ENCODE peak calls at places on chromosomes 13 and 19, in ten cellular contexts. M is hepatocyte, D is fibroblast of pulmonary artery, C is coronary artery, R is neuronal stem cell, W is MG63, S is iPS DF 6.9, F is PC-9, K is Karpas-422, H is IMR-90. I is an unnamed sample.

GRCh38 chr19:28027116-28027515 is 1185.8 kb downstream of the UQCRFS1 start:
- DNase-seq in W (no peak), C (no peak), D (no peak), H (no peak), R (no peak), F (no peak), S (no peak), M (no peak), K (no peak), I (no peak)

GRCh38 chr13:111402441-111402840 is 82.0 kb downstream of the TEX29 start:
- DNase-seq in D (no peak), K (peak), M (no peak), W (no peak), F (no peak), C (no peak), H (no peak), R (no peak), S (no peak), I (no peak)

GRCh38 chr13:110070511-110071120 is 236.3 kb downstream of the COL4A1 start:
- DNase-seq in M (no peak), R (no peak), W (no peak), D (peak), K (no peak), F (no peak), H (peak), S (no peak), C (no peak), I (no peak)

GRCh38 chr19:58182577-58182988 is 278 bp upstream of the ZNF274 start:
- DNase-seq in R (no peak), W (no peak), C (no peak), K (peak), F (no peak), S (no peak), M (no peak), H (no peak), D (no peak), I (no peak)

GRCh38 chr13:45055902-45056648 is 64.2 kb upstream of the GTF2F2 start:
- DNase-seq in H (peak), D (peak), W (peak), K (no peak), C (no peak), S (no peak), F (no peak), R (no peak), M (no peak), I (no peak)

GRCh38 chr19:52028027-52028779 is at the start of gene ZNF614:
- DNase-seq in R (peak), S (peak), H (peak), D (peak), K (peak), M (peak), W (peak), F (peak), C (peak), I (peak)

GRCh38 chr19:4338441-4339350 is at the start of gene STAP2:
- DNase-seq in R (no peak), K (no peak), D (no peak), F (peak), H (no peak), S (no peak), W (no peak), C (no peak), M (peak), I (peak)

GRCh38 chr13:33123066-33123940 is 107.1 kb downstream of the KL start:
- DNase-seq in R (no peak), C (no peak), D (peak), F (peak), K (no peak), W (no peak), M (no peak), S (no peak), H (peak), I (no peak)

GRCh38 chr13:29282096-29282495 is 313.4 kb downstream of the SLC7A1 start:
- DNase-seq in W (no peak), D (no peak), R (no peak), C (no peak), H (no peak), F (no peak), M (no peak), S (no peak), K (no peak), I (no peak)

GRCh38 chr19:47381653-47382279 is 32.7 kb downstream of the DHX34 start:
- DNase-seq in F (no peak), W (no peak), C (no peak), K (no peak), R (no peak), M (no peak), S (no peak), D (no peak), H (no peak), I (peak)

GRCh38 chr19:10812902-10813404 is 23.1 kb downstream of the TMED1 start:
- DNase-seq in R (no peak), K (no peak), H (peak), C (no peak), D (peak), M (peak), F (no peak), S (no peak), W (peak), I (no peak)

GRCh38 chr19:48868196-48868886 is at the start of gene PLEKHA4:
- DNase-seq in H (peak), S (no peak), F (no peak), W (peak), K (no peak), M (peak), C (peak), D (peak), R (no peak), I (peak)

GRCh38 chr19:49949735-49950589 is 11.0 kb downstream of the SIGLEC11 start:
- DNase-seq in D (no peak), F (no peak), C (no peak), S (no peak), R (no peak), W (no peak), M (no peak), H (no peak), K (no peak), I (no peak)

GRCh38 chr19:51511353-51511752 is 9.8 kb upstream of the SIGLEC12 start:
- DNase-seq in K (peak), S (peak), F (no peak), W (peak), C (no peak), H (no peak), M (no peak), R (no peak), D (no peak), I (no peak)

GRCh38 chr13:72456486-72456885 is 270.9 kb downstream of the MZT1 start:
- DNase-seq in M (no peak), H (no peak), K (no peak), C (no peak), R (no peak), D (no peak), S (no peak), F (no peak), W (no peak), I (no peak)

GRCh38 chr13:45218689-45219088 is 17.8 kb upstream of the KCTD4 start:
- DNase-seq in F (no peak), C (no peak), H (no peak), R (no peak), D (no peak), M (no peak), W (no peak), S (no peak), K (no peak), I (no peak)

GRCh38 chr19:51016798-51017683 is 2.5 kb downstream of the KLK10 start:
- DNase-seq in C (no peak), K (no peak), R (peak), F (peak), H (peak), S (peak), W (peak), M (peak), D (peak), I (no peak)

GRCh38 chr13:20475927-20476691 is 49.5 kb downstream of the CRYL1 start:
- DNase-seq in M (peak), W (no peak), R (no peak), D (no peak), F (no peak), C (no peak), K (no peak), S (no peak), H (no peak), I (peak)

GRCh38 chr19:54209058-54209747 is 8.5 kb downstream of the RPS9 start:
- DNase-seq in H (no peak), K (no peak), W (peak), M (peak), F (peak), C (no peak), R (no peak), D (no peak), S (no peak), I (peak)

GRCh38 chr19:29526730-29527499 is 1.1 kb downstream of the VSTM2B start:
- DNase-seq in S (no peak), D (no peak), C (no peak), F (no peak), W (no peak), M (no peak), K (no peak), R (peak), H (no peak), I (no peak)

GRCh38 chr13:99356216-99357089 is 49.3 kb upstream of the GPR183 start:
- DNase-seq in S (no peak), H (peak), M (no peak), K (no peak), F (no peak), W (no peak), D (peak), R (no peak), C (no peak), I (peak)

GRCh38 chr13:23434431-23434830 is 929 bp upstream of the SACS start:
- DNase-seq in H (no peak), F (no peak), C (no peak), K (no peak), D (no peak), M (no peak), S (no peak), W (no peak), R (no peak), I (no peak)

GRCh38 chr19:55552620-55553019 is 7.3 kb upstream of the SBK3 start:
- DNase-seq in D (peak), C (no peak), H (peak), F (no peak), R (no peak), K (no peak), M (peak), S (no peak), W (peak), I (no peak)

GRCh38 chr19:4983346-4984105 is 14.6 kb downstream of the KDM4B start:
- DNase-seq in K (no peak), R (no peak), W (no peak), H (no peak), M (no peak), C (no peak), D (no peak), F (no peak), S (no peak), I (no peak)

GRCh38 chr13:40772765-40773473 is 1.9 kb upstream of the MRPS31 start:
- DNase-seq in S (no peak), M (peak), K (no peak), D (no peak), R (no peak), H (no peak), W (no peak), F (no peak), C (no peak), I (peak)

GRCh38 chr13:76009491-76009890 is 373.4 kb downstream of the LMO7 start:
- DNase-seq in K (no peak), W (no peak), C (no peak), S (no peak), H (peak), R (no peak), M (no peak), F (no peak), D (peak), I (peak)

GRCh38 chr13:109897988-109898623 is 111.7 kb upstream of the IRS2 start:
- DNase-seq in M (no peak), D (no peak), W (no peak), C (no peak), F (no peak), H (no peak), S (no peak), R (no peak), K (no peak), I (no peak)

GRCh38 chr19:7455600-7456296 is 33.1 kb downstream of the PEX11G start:
- DNase-seq in S (no peak), M (no peak), W (no peak), C (no peak), D (no peak), H (no peak), R (no peak), K (no peak), F (no peak), I (no peak)

GRCh38 chr13:39263033-39263432 is 224.8 kb downstream of the NHLRC3 start:
- DNase-seq in C (no peak), H (peak), W (peak), D (peak), K (peak), F (no peak), R (peak), M (peak), S (peak), I (peak)

DNA sequence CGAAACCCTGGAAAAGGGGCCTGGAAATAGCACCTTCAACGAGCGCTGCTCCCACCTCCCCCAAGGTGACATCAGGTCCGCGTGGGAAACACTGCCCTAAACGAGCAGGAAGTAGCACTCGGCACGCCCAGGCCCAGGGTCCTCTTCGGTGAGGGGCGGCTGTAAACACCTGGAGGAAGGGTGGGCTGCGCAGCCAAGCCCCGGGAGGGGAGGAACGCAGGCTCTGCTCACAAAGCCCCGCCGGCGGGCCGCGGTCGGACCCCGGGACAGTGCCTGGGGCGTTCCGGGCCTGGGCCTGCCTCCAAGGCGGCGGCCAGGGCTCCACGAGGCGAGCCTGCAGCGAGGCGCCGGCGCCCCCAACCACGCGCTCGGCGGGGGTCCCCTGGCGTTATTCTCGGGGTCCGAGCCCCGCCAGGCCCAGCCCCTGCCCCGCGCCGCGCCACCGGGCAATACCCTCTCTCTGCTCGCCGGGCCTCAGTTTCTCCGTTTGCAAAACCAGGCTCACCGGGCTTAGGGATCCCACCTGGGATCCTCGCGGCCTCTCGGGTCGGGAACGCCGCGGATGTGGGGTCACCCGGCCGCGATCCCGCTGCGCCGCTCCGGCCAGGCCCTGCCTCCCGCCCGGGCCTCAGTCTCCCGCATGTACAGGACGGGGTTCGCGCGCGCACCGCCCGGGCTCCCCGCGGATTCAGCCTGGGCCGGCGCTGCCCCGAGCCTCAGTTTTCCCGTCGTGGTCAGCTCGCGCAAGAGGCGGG is 630 bp downstream of the RNF126 start:
- DNase-seq in W (peak), H (peak), K (peak), R (no peak), S (no peak), M (peak), F (peak), D (peak), C (no peak), I (peak)
- H3K4me3 ChIP-seq in W (peak), H (peak), K (peak), R (peak), S (peak), M (peak), F (peak), D (peak), C (peak), I (peak)

GRCh38 chr19:8577247-8577646 is at the start of gene MYO1F:
- DNase-seq in M (no peak), K (no peak), W (no peak), S (no peak), C (no peak), R (no peak), D (no peak), F (peak), H (no peak), I (no peak)
- H3K4me3 ChIP-seq in M (no peak), K (no peak), W (no peak), S (no peak), C (peak), R (no peak), D (no peak), F (no peak), H (no peak), I (peak)

GRCh38 chr19:36008336-36008978 is at the start of gene SYNE4:
- DNase-seq in W (no peak), C (no peak), F (peak), H (no peak), R (no peak), S (no peak), K (peak), M (peak), D (no peak), I (peak)
- H3K4me3 ChIP-seq in W (peak), C (peak), F (peak), H (peak), R (no peak), S (peak), K (peak), M (peak), D (peak), I (peak)

GRCh38 chr13:28097503-28097902 is 2.9 kb downstream of the FLT3 start:
- DNase-seq in W (no peak), M (no peak), F (no peak), R (no peak), K (no peak), H (no peak), D (no peak), S (no peak), C (no peak), I (no peak)

GRCh38 chr13:28094311-28094710 is 6.1 kb downstream of the FLT3 start:
- DNase-seq in C (no peak), S (no peak), W (no peak), K (no peak), D (no peak), H (no peak), R (no peak), F (no peak), M (no peak), I (no peak)

GRCh38 chr13:28093871-28094270 is 6.5 kb downstream of the FLT3 start:
- DNase-seq in D (no peak), K (no peak), F (no peak), W (no peak), R (no peak), H (no peak), S (no peak), C (no peak), M (no peak), I (no peak)

GRCh38 chr13:28100149-28101121 is at the start of gene FLT3:
- DNase-seq in H (peak), W (peak), D (peak), R (peak), F (no peak), S (no peak), K (no peak), M (peak), C (no peak), I (peak)

GRCh38 chr13:28099396-28100148 is 804 bp downstream of the FLT3 start:
- DNase-seq in D (no peak), M (no peak), S (no peak), H (no peak), W (no peak), K (no peak), F (no peak), C (no peak), R (peak), I (no peak)
- H3K4me3 ChIP-seq in D (no peak), M (peak), S (peak), H (peak), W (no peak), K (peak), F (no peak), C (peak), R (peak), I (peak)

GRCh38 chr13:25468330-25469178 is 96.8 kb downstream of the ATP8A2 start:
- DNase-seq in M (peak), D (no peak), S (no peak), F (no peak), R (peak), W (peak), H (no peak), K (peak), C (no peak), I (no peak)
- H3K4me3 ChIP-seq in M (peak), D (no peak), S (peak), F (no peak), R (peak), W (no peak), H (no peak), K (no peak), C (peak), I (no peak)

GRCh38 chr19:40465025-40465780 is at the start of gene BLVRB:
- DNase-seq in W (no peak), S (no peak), D (peak), R (no peak), F (peak), H (peak), C (no peak), M (no peak), K (no peak), I (peak)

GRCh38 chr19:40461669-40462221 is 3.8 kb downstream of the BLVRB start:
- DNase-seq in H (no peak), D (no peak), S (no peak), K (peak), F (no peak), W (no peak), C (no peak), R (no peak), M (no peak), I (peak)

GRCh38 chr19:40465781-40466218 is 255 bp upstream of the BLVRB start:
- DNase-seq in S (peak), F (peak), C (peak), D (peak), K (peak), R (peak), W (peak), M (peak), H (peak), I (peak)

GRCh38 chr19:40466219-40467006 is at the start of gene SPTBN4:
- DNase-seq in W (no peak), S (no peak), D (no peak), K (no peak), C (no peak), F (no peak), R (no peak), H (no peak), M (peak), I (no peak)

DNA sequence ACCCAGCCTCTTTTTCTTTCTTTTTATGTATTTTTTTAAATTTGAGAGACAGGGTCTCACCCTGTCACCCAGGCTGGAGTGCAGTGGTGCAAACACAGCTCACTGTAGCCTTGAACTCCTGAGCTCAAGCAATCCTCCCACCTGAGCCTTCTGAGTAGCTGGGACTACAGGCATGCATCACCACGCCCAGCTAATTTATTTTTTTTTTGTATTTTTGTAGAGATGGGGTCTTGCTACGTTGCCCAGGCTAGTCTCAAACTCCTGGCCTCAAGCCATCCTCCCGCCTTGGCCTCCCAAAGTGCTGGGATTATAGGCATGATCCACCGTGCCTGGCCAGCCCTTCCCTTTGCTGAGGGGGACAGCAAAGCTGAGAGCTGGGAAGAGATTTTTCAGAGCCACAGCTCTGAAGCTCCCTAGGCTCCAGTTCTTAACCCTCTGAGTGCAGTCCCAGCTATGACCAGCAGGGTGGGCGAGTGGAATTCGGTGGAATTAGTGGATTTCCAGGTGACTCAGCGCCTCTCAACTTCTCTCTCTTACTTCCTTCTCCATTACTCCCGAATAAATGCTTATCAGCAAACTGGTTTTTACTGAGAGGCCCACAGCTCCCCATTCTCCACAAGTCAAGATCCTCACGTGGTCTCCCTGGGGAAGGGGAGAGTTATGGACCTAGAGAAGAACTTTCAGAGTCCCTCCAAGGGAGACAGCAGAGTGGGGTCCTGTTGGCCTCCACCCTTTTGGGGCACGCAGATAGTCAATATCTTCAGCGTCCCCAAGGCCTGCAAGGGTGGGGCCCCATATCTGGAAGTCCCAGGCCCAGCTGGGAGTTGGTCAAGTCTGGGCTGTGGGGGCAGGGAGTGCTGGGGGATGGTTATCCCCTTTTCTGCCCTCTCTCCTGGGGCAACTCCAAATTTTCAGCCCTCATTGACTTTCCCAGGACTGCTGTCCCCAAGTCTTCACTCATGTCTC is 1.2 kb downstream of the BLVRB start:
- DNase-seq in F (peak), R (peak), M (peak), D (peak), S (no peak), H (peak), W (peak), C (peak), K (peak), I (peak)
- H3K4me3 ChIP-seq in F (peak), R (peak), M (peak), D (peak), S (no peak), H (peak), W (peak), C (peak), K (no peak), I (peak)

DNA sequence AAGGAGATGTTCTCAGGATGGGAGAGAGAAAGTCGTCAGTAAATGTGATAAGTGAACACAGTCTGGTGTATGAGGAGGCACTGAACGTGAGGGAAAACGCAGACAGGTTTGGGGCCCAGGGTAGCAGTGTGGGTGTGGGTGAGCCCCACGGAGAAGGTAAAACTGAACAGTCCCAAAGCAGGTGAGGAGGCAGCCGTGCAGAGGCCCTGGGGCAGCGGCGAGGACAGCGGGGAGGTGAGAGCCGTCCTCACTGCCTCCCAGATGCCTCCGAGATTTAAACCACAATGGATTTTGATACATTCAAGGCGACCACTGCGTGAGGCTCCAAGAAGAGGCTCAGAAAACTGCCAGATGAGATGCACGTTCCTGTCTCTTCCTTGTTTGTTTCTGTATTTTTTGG is 14.5 kb upstream of the SHC2 start:
- DNase-seq in K (no peak), F (no peak), M (no peak), W (no peak), H (no peak), C (no peak), D (no peak), R (no peak), S (no peak), I (no peak)
- H3K4me3 ChIP-seq in K (no peak), F (no peak), M (no peak), W (no peak), H (no peak), C (no peak), D (no peak), R (no peak), S (no peak), I (no peak)

I was measured in small intestine.